ENCODE peak calls at places on chromosome 16, in four cellular contexts. Q is EL, T is KG1, V is fibroblast of lung. J is an unnamed sample.

GRCh38 chr16:87297918-87298631 is 19.1 kb downstream of the C16orf95 start:
- DNase-seq in Q (peak), T (no peak), V (peak), J (no peak)

GRCh38 chr16:87305505-87306391 is 11.4 kb downstream of the C16orf95 start:
- DNase-seq in T (no peak), Q (peak), V (peak), J (no peak)

GRCh38 chr16:88782454-88783390 is 2.3 kb downstream of the PIEZO1 start:
- DNase-seq in Q (peak), T (no peak), V (peak), J (peak)

GRCh38 chr16:49608801-49609200 is 235.2 kb downstream of the C16orf78 start:
- DNase-seq in V (peak), T (no peak), Q (peak), J (peak)

GRCh38 chr16:19123535-19124178 is 9.9 kb downstream of the ITPRIPL2 start:
- DNase-seq in T (no peak), V (no peak), Q (no peak), J (no peak)

GRCh38 chr16:1772362-1772907 is at the start of gene EME2:
- DNase-seq in T (peak), V (no peak), Q (peak), J (no peak)

GRCh38 chr16:48999034-48999433 is 282.6 kb downstream of the CBLN1 start:
- DNase-seq in T (no peak), Q (no peak), V (no peak), J (no peak)

GRCh38 chr16:85449885-85450245 is 163.3 kb upstream of the GSE1 start:
- DNase-seq in V (no peak), Q (no peak), T (no peak), J (no peak)

GRCh38 chr16:69132424-69133252 is at the start of the genes CHTF8 and UTP4:
- DNase-seq in Q (peak), V (peak), T (peak), J (peak)

GRCh38 chr16:3266873-3267537 is 10.6 kb upstream of the MEFV start:
- DNase-seq in Q (peak), V (peak), T (no peak), J (peak)

GRCh38 chr16:14462811-14463210 is 167.2 kb downstream of the PARN start:
- DNase-seq in V (no peak), Q (peak), T (no peak), J (peak)

GRCh38 chr16:3113765-3114479 is 1.5 kb downstream of the ZNF205 start:
- DNase-seq in T (no peak), V (no peak), Q (peak), J (no peak)

GRCh38 chr16:658679-659571 is 9.0 kb upstream of the RHOT2 start:
- DNase-seq in V (no peak), T (no peak), Q (no peak), J (no peak)

GRCh38 chr16:46972429-46972970 is 974 bp downstream of the DNAJA2 start:
- DNase-seq in Q (peak), T (peak), V (peak), J (peak)

GRCh38 chr16:67233596-67233995 is 6.7 kb downstream of the TMEM208 start:
- DNase-seq in T (no peak), Q (no peak), V (no peak), J (no peak)

GRCh38 chr16:85568519-85568918 is 44.6 kb upstream of the GSE1 start:
- DNase-seq in V (no peak), T (no peak), Q (no peak), J (no peak)

GRCh38 chr16:695355-696089 is 5.3 kb upstream of the WDR24 start:
- DNase-seq in Q (no peak), V (no peak), T (no peak), J (no peak)

GRCh38 chr16:68324780-68325357 is 14.1 kb downstream of the PRMT7 start:
- DNase-seq in V (no peak), Q (no peak), T (no peak), J (no peak)

GRCh38 chr16:49601541-49601940 is 227.9 kb downstream of the C16orf78 start:
- DNase-seq in V (no peak), T (no peak), Q (no peak), J (no peak)

GRCh38 chr16:67329901-67330300 is 3.3 kb downstream of the LRRC36 start:
- DNase-seq in Q (no peak), V (no peak), T (no peak), J (no peak)

GRCh38 chr16:19502395-19503131 is 19.3 kb downstream of the GDE1 start:
- DNase-seq in Q (peak), V (peak), T (peak), J (peak)

GRCh38 chr16:81313731-81314602 is 795 bp upstream of the GAN start:
- DNase-seq in T (no peak), Q (peak), V (no peak), J (no peak)

GRCh38 chr16:90012978-90013745 is 6.1 kb downstream of the DBNDD1 start:
- DNase-seq in T (no peak), V (no peak), Q (no peak), J (no peak)

GRCh38 chr16:19227643-19228042 is 57.9 kb upstream of the CLEC19A start:
- DNase-seq in T (no peak), Q (no peak), V (no peak), J (no peak)